ENCODE peak calls at places on chromosomes 1 and 21, in ten cellular contexts. X is Ammon's horn; G is stimulated activated CD4-positive, alpha-beta T cell treated with anti-CD3 and anti-CD28 coated beads, Interleukin-12 subunit alpha, Interleukin-12 subunit beta, amount 100 ng/mL, for 4 hours; U is activated CD4-positive, alpha-beta T cell treated with anti-CD3 and anti-CD28 coated beads, Interleukin-2, amount 50 U/mL, for 24 hours; R is heart right ventricle; N is NCI-H146; O is KG1; C is T-helper 9 cell; P is stromal cell of bone marrow; V is left ventricle myocardium inferior. M is an unnamed sample.

GRCh38 chr1:205581321-205581980 is 50.4 kb downstream of the ELK4 start:
- DNase-seq in G (no peak), V (no peak), X (no peak), N (no peak), U (no peak), O (no peak), C (no peak), R (no peak), P (no peak), M (no peak)

GRCh38 chr1:79845951-79846350 is 839.4 kb upstream of the ADGRL4 start:
- DNase-seq in G (no peak), C (no peak), U (no peak), N (no peak), V (no peak), X (no peak), R (no peak), O (no peak), P (peak; percentile 3), M (no peak)

GRCh38 chr1:240495652-240496051 is 116.3 kb downstream of the GREM2 start:
- DNase-seq in C (no peak), G (no peak), U (no peak), P (no peak), N (no peak), R (no peak), V (no peak), X (no peak), O (no peak), M (no peak)

GRCh38 chr21:36788116-36788515 is 89.2 kb downstream of the SIM2 start:
- DNase-seq in X (no peak), V (no peak), R (no peak), N (no peak), P (no peak), O (no peak), C (no peak), G (no peak), U (no peak), M (no peak)

GRCh38 chr1:61435226-61435625 is 289.7 kb downstream of the TM2D1 start:
- DNase-seq in P (no peak), U (no peak), V (no peak), X (no peak), G (no peak), N (no peak), O (no peak), R (no peak), C (no peak), M (no peak)

GRCh38 chr1:86460998-86461397 is 7.7 kb upstream of the CLCA1 start:
- DNase-seq in C (no peak), X (no peak), P (no peak), U (no peak), V (no peak), R (no peak), G (no peak), N (no peak), O (no peak), M (no peak)

GRCh38 chr1:6275826-6276764 is 15.2 kb upstream of the GPR153 start:
- DNase-seq in V (peak; percentile 72), N (no peak), P (peak; percentile 71), R (peak; percentile 81), O (no peak), C (no peak), U (no peak), G (no peak), X (no peak), M (no peak)

GRCh38 chr1:47725000-47725731 is 272.0 kb downstream of the TRABD2B start:
- DNase-seq in C (no peak), P (no peak), V (no peak), N (no peak), G (no peak), X (no peak), U (no peak), O (no peak), R (no peak), M (no peak)

GRCh38 chr1:29645586-29645985 is 409.3 kb downstream of the PTPRU start:
- DNase-seq in O (no peak), G (no peak), P (no peak), C (no peak), U (no peak), N (no peak), V (no peak), R (no peak), X (no peak), M (no peak)

GRCh38 chr1:156160744-156161181 is 7.4 kb downstream of the SEMA4A start:
- DNase-seq in R (peak; percentile 93), O (no peak), U (peak; percentile 57), V (peak; percentile 90), G (peak; percentile 80), X (peak; percentile 88), C (peak; percentile 60), P (no peak), N (peak; percentile 86), M (peak; percentile 71)

GRCh38 chr1:15141933-15142647 is 11.5 kb upstream of the TMEM51 start:
- DNase-seq in O (no peak), R (peak; percentile 54), N (no peak), X (no peak), G (no peak), V (peak; percentile 50), U (no peak), C (no peak), P (no peak), M (no peak)

GRCh38 chr1:19342894-19343616 is 30.9 kb downstream of the SLC66A1 start:
- DNase-seq in P (no peak), R (no peak), U (no peak), X (no peak), V (no peak), O (no peak), C (no peak), G (no peak), N (no peak), M (no peak)

GRCh38 chr1:177948336-177948972 is 21.4 kb downstream of the SEC16B start:
- DNase-seq in C (no peak), X (peak; percentile 81), V (peak; percentile 31), P (peak; percentile 48), G (peak; percentile 2), O (peak; percentile 54), U (no peak), R (peak; percentile 46), N (peak; percentile 65), M (no peak)

GRCh38 chr1:115496904-115497527 is 144.8 kb upstream of the VANGL1 start:
- DNase-seq in R (no peak), V (no peak), N (no peak), G (no peak), U (no peak), X (no peak), P (no peak), O (no peak), C (no peak), M (no peak)

GRCh38 chr1:46461017-46461808 is 28.4 kb upstream of the DMBX1 start:
- DNase-seq in N (no peak), G (no peak), V (no peak), P (no peak), C (no peak), U (no peak), R (no peak), X (no peak), O (no peak), M (no peak)

GRCh38 chr1:94725566-94725965 is 94.6 kb upstream of the SLC44A3 start:
- DNase-seq in P (no peak), U (no peak), V (no peak), C (no peak), O (no peak), X (no peak), G (no peak), R (no peak), N (no peak), M (no peak)

GRCh38 chr21:31343030-31343510 is 991 bp downstream of the TIAM1 start:
- DNase-seq in G (no peak), N (no peak), C (no peak), V (no peak), O (no peak), R (no peak), U (no peak), P (no peak), X (no peak), M (no peak)

GRCh38 chr1:164524810-164525209 is 34.2 kb upstream of the PBX1 start:
- DNase-seq in P (peak; percentile 70), C (no peak), R (no peak), O (no peak), V (no peak), U (no peak), G (no peak), X (no peak), N (no peak), M (no peak)

GRCh38 chr1:151144474-151145157 is 1.8 kb downstream of the SEMA6C start:
- DNase-seq in R (no peak), U (no peak), P (no peak), C (no peak), V (no peak), N (no peak), G (no peak), O (no peak), X (no peak), M (no peak)

GRCh38 chr1:88741413-88741812 is 57.3 kb downstream of the PKN2 start:
- DNase-seq in P (peak; percentile 45), X (no peak), G (no peak), C (no peak), N (no peak), R (no peak), V (no peak), O (no peak), U (no peak), M (no peak)

GRCh38 chr1:186775031-186775430 is 53.7 kb upstream of the PLA2G4A start:
- DNase-seq in U (no peak), C (no peak), G (no peak), O (no peak), P (no peak), N (no peak), X (no peak), V (no peak), R (no peak), M (no peak)